ENCODE peak calls at places on chromosomes 1 and 21, in ten cellular contexts. Z is cardiac fibroblast, X is astrocyte of the spinal cord, M is astrocyte, Y is fibroblast of lung, B is progenitor cell of endocrine pancreas, C is right lobe of liver, H is nephron progenitor cell, T is cardiac muscle cell, I is SK-N-SH. Q is an unnamed sample.

GRCh38 chr1:156080598-156081173 is 1.6 kb downstream of the MEX3A start:
- DNase-seq in Z (no peak), X (no peak), M (no peak), Y (no peak), B (no peak), C (no peak), H (no peak), T (no peak), I (peak), Q (no peak)

GRCh38 chr21:45996311-45997204 is 15.0 kb downstream of the COL6A1 start:
- DNase-seq in Z (no peak), X (no peak), M (no peak), Y (no peak), B (no peak), C (peak), H (peak), T (no peak), I (no peak), Q (peak)

GRCh38 chr1:25742316-25742715 is 57.7 kb upstream of the SELENON start:
- DNase-seq in Z (no peak), X (no peak), M (no peak), Y (no peak), B (no peak), C (peak), H (no peak), T (no peak), I (no peak), Q (no peak)

GRCh38 chr1:236552901-236553300 is 29.1 kb downstream of the LGALS8 start:
- DNase-seq in Z (no peak), X (no peak), M (no peak), Y (no peak), B (no peak), C (no peak), H (no peak), T (no peak), I (no peak), Q (no peak)

GRCh38 chr21:20720623-20721022 is 277.6 kb upstream of the NCAM2 start:
- DNase-seq in Z (peak), X (peak), M (peak), Y (peak), B (no peak), C (no peak), H (no peak), T (no peak), I (no peak), Q (no peak)

GRCh38 chr1:176552217-176552974 is 89.4 kb downstream of the PAPPA2 start:
- DNase-seq in Z (no peak), X (no peak), M (no peak), Y (no peak), B (no peak), C (no peak), H (no peak), T (no peak), I (no peak), Q (no peak)

GRCh38 chr21:26061437-26061836 is 109.1 kb downstream of the APP start:
- DNase-seq in Z (peak), X (no peak), M (no peak), Y (peak), B (no peak), C (no peak), H (no peak), T (no peak), I (no peak), Q (no peak)

GRCh38 chr1:228735871-228736586 is 750 bp downstream of the RHOU start:
- DNase-seq in Z (peak), X (peak), M (no peak), Y (peak), B (peak), C (peak), H (peak), T (peak), I (no peak), Q (peak)

GRCh38 chr1:109790735-109791494 is 27.2 kb upstream of the EPS8L3 start:
- DNase-seq in Z (peak), X (no peak), M (peak), Y (peak), B (no peak), C (peak), H (no peak), T (peak), I (no peak), Q (peak)

GRCh38 chr21:42012344-42012743 is 2.2 kb upstream of the ZBTB21 start:
- DNase-seq in Z (no peak), X (no peak), M (no peak), Y (no peak), B (no peak), C (no peak), H (no peak), T (no peak), I (no peak), Q (no peak)

GRCh38 chr1:21270086-21270689 is 20.1 kb downstream of the ECE1 start:
- DNase-seq in Z (peak), X (no peak), M (no peak), Y (peak), B (peak), C (peak), H (peak), T (peak), I (peak), Q (peak)

GRCh38 chr1:99919221-99919620 is 50.6 kb upstream of the SLC35A3 start:
- DNase-seq in Z (peak), X (no peak), M (no peak), Y (no peak), B (no peak), C (no peak), H (no peak), T (no peak), I (no peak), Q (no peak)

GRCh38 chr1:52674497-52675384 is 23.4 kb downstream of the COA7 start:
- DNase-seq in Z (peak), X (no peak), M (peak), Y (no peak), B (no peak), C (no peak), H (no peak), T (peak), I (no peak), Q (no peak)

GRCh38 chr1:160576430-160576829 is 2.9 kb downstream of the CD84 start:
- DNase-seq in Z (no peak), X (no peak), M (no peak), Y (no peak), B (no peak), C (no peak), H (no peak), T (no peak), I (no peak), Q (no peak)

GRCh38 chr1:106986603-106987002 is 69.9 kb upstream of the PRMT6 start:
- DNase-seq in Z (no peak), X (no peak), M (no peak), Y (no peak), B (no peak), C (no peak), H (no peak), T (no peak), I (no peak), Q (no peak)

GRCh38 chr1:208048904-208049303 is 138.0 kb upstream of the CD34 start:
- DNase-seq in Z (no peak), X (no peak), M (no peak), Y (no peak), B (no peak), C (no peak), H (no peak), T (no peak), I (no peak), Q (no peak)

GRCh38 chr1:154730251-154730650 is 122.3 kb upstream of the ADAR start:
- DNase-seq in Z (peak), X (peak), M (peak), Y (no peak), B (no peak), C (no peak), H (no peak), T (no peak), I (no peak), Q (no peak)

GRCh38 chr1:55626326-55626725 is 411.2 kb upstream of the USP24 start:
- DNase-seq in Z (peak), X (no peak), M (no peak), Y (no peak), B (no peak), C (no peak), H (no peak), T (no peak), I (no peak), Q (no peak)

GRCh38 chr1:203364806-203365205 is 13.9 kb upstream of the FMOD start:
- DNase-seq in Z (no peak), X (no peak), M (no peak), Y (no peak), B (no peak), C (no peak), H (no peak), T (no peak), I (no peak), Q (no peak)

GRCh38 chr1:226711976-226712778 is 26.9 kb downstream of the ITPKB start:
- DNase-seq in Z (no peak), X (no peak), M (no peak), Y (no peak), B (no peak), C (no peak), H (no peak), T (no peak), I (no peak), Q (no peak)

GRCh38 chr1:85629532-85629920 is 49.0 kb downstream of the CCN1 start:
- DNase-seq in Z (peak), X (peak), M (peak), Y (peak), B (no peak), C (no peak), H (no peak), T (no peak), I (no peak), Q (no peak)

GRCh38 chr1:47424336-47424982 is 8.4 kb downstream of the FOXE3 start:
- DNase-seq in Z (peak), X (peak), M (peak), Y (peak), B (no peak), C (no peak), H (peak), T (peak), I (peak), Q (no peak)

DNA sequence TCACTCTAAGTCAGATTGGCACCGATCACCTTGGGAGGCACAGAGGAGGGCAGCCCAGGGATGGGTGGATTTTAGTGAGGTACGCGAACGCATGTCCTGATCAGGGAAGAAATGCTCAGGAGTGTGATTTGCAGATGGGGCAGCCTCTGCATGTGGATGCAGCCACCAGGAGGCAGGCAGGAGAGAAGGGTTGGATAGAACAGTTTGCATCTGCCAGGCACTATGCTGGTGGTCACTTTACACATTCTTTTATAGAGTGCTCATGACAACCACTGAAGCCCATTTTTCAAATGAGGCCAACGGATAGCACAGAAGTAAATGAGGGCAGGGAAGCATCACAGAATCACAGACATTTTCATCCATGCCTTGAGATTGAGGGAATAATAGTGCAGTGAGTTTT is 5.7 kb downstream of the LAMB3 start:
- DNase-seq in Z (peak), X (peak), M (peak), Y (peak), B (no peak), C (no peak), H (no peak), T (no peak), I (no peak), Q (no peak)
- TF ChIP-seq CTCF in Z (peak), X (peak), M (peak), Y (peak), B (peak), C (no peak), H (no peak), T (peak), I (peak), Q (no peak)

DNA sequence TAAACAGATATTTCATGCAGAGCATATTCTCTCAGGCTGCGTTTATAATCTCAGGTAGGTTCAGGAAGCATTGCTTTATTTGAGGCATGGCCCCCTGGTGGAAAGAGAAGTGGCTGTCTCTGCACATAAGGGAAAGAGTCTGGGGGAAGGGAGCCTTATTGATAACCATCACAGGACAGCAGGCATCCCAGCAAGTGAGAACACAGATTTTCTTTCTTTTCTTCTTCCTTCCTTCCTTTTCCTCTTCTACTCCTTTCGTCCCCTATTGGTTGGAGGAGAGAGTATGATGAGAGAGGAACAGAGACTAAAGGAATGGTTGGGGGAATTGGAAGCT is 21.9 kb downstream of the TSNAX start:
- DNase-seq in Z (peak), X (peak), M (no peak), Y (no peak), B (no peak), C (no peak), H (no peak), T (peak), I (peak), Q (no peak)
- TF ChIP-seq CTCF in Z (peak), X (peak), M (peak), Y (peak), B (peak), C (peak), H (peak), T (peak), I (peak), Q (no peak)

DNA sequence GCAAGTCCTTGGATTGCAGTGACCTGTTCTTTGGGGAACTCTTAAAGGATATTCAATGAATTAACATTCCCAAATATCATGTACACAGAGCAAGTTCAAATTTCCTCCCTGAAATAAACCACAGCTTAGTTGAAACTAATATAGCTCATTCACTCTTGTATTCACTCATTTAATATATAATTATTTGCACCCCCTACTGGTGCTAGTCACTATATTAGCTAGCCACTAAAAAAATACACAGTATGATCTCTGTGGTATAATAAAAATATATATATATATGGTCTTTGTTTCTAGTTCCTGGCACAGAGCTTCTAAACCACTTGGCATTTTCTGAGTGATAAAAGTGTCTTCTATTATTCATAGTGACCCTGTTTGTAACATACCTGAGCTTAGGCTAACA is 177.3 kb upstream of the LYPLAL1 start:
- DNase-seq in Z (peak), X (no peak), M (no peak), Y (peak), B (no peak), C (no peak), H (no peak), T (no peak), I (no peak), Q (no peak)
- TF ChIP-seq CTCF in Z (no peak), X (no peak), M (peak), Y (no peak), B (no peak), C (peak), H (no peak), T (peak), I (peak), Q (no peak)

GRCh38 chr1:7333094-7333493 is 438.0 kb upstream of the VAMP3 start:
- DNase-seq in Z (no peak), X (no peak), M (no peak), Y (no peak), B (no peak), C (no peak), H (no peak), T (no peak), I (no peak), Q (no peak)

GRCh38 chr1:7331926-7332535 is 439.1 kb upstream of the VAMP3 start:
- DNase-seq in Z (no peak), X (no peak), M (no peak), Y (no peak), B (no peak), C (no peak), H (no peak), T (no peak), I (no peak), Q (no peak)

GRCh38 chr1:7333576-7333975 is 437.5 kb upstream of the VAMP3 start:
- DNase-seq in Z (no peak), X (no peak), M (no peak), Y (no peak), B (no peak), C (peak), H (no peak), T (no peak), I (no peak), Q (no peak)

GRCh38 chr1:7327849-7328248 is 443.2 kb upstream of the VAMP3 start:
- DNase-seq in Z (no peak), X (no peak), M (no peak), Y (no peak), B (no peak), C (no peak), H (no peak), T (no peak), I (no peak), Q (no peak)

DNA sequence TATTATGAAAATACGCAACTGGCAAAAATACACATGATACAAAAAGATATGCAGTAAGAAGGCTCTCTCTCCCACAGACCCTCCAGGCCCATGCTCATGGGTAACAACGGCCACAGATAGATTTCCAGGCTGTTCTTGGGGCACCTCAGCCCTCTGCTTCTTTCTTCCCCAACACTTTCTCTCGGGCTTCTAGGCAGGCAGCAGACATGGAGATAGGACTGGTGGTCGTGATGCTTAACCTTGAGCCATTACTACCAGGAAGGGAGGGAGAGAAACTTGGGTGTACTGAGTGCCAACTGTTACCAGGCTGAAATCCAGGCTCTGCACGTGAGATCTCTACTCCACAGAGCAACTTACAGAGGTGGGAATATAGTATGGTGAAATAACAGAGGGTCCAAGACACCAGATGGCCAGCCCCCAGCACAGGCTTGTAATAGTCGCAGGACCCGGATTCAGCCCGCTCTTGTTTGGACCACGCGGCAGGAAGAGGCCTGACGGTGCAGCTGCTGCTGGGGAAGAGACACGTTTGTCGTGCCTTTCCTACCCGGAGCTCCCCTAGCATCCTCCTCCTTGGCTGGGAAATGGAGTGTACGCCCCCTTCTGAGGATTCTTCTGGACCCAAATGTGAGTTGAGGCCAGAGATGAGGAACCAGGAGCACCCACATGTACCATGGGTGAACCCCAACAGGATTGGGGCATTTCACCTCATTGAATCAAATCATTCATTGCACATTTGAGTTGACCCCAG is 441.1 kb upstream of the VAMP3 start:
- DNase-seq in Z (no peak), X (no peak), M (no peak), Y (no peak), B (no peak), C (no peak), H (no peak), T (no peak), I (no peak), Q (no peak)
- TF ChIP-seq CTCF in Z (no peak), X (no peak), M (no peak), Y (no peak), B (no peak), C (no peak), H (no peak), T (no peak), I (no peak), Q (no peak)

GRCh38 chr1:117621316-117621715 is 15.5 kb downstream of the TENT5C start:
- DNase-seq in Z (no peak), X (no peak), M (no peak), Y (no peak), B (no peak), C (no peak), H (no peak), T (no peak), I (no peak), Q (no peak)

GRCh38 chr1:117623141-117623540 is 17.3 kb downstream of the TENT5C start:
- DNase-seq in Z (no peak), X (no peak), M (no peak), Y (no peak), B (no peak), C (no peak), H (no peak), T (no peak), I (no peak), Q (no peak)

GRCh38 chr1:117623698-117624097 is 17.9 kb downstream of the TENT5C start:
- DNase-seq in Z (no peak), X (no peak), M (no peak), Y (no peak), B (no peak), C (no peak), H (no peak), T (no peak), I (no peak), Q (no peak)

GRCh38 chr1:117620440-117620839 is 14.6 kb downstream of the TENT5C start:
- DNase-seq in Z (no peak), X (no peak), M (no peak), Y (no peak), B (no peak), C (no peak), H (no peak), T (no peak), I (no peak), Q (no peak)

GRCh38 chr1:117622726-117623125 is 16.9 kb downstream of the TENT5C start:
- DNase-seq in Z (no peak), X (no peak), M (no peak), Y (no peak), B (no peak), C (no peak), H (no peak), T (no peak), I (no peak), Q (no peak)
- TF ChIP-seq CTCF in Z (no peak), X (peak), M (no peak), Y (no peak), B (no peak), C (no peak), H (no peak), T (peak), I (no peak), Q (no peak)

GRCh38 chr21:36640260-36641244 is 58.4 kb upstream of the SIM2 start:
- DNase-seq in Z (no peak), X (no peak), M (peak), Y (no peak), B (no peak), C (no peak), H (no peak), T (no peak), I (no peak), Q (no peak)
- TF ChIP-seq CTCF in Z (no peak), X (no peak), M (no peak), Y (no peak), B (no peak), C (no peak), H (no peak), T (no peak), I (no peak), Q (no peak)

DNA sequence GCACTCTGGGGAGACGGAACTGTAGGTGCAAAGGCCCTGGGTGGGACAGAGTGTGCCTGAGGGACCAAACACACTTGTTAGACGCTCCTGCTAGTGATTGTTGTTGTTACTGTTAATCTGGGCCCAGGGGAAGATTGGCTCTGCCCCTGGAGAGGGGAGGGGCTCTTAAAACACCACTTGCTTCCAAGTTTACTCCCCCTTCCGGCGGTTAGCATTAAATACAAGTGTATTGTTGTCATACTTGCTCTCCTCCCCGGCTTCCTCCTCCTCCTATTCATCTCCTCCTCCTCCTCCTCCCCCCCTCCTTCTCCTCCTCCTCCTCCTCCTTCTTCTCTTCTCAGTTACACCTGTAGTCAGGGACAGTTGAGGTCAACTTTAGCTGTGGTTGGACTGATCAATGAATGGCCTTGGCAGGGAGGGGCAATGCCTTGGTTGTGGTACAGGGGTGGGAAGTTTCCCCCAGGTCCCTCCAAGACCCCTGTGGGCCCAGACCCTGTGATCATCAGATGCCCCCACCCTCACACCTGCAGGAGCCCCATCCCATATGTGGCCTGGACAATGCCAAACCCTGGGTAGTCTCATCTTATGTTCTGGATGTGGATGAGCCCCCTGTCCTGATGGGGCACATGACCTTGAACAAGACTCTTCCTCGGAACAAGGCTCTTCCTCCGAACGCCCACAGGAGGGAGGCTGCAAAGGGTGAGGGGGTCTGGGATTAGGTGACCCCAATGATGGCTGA is 217.3 kb downstream of the PTPRU start:
- DNase-seq in Z (peak), X (peak), M (peak), Y (peak), B (no peak), C (no peak), H (no peak), T (peak), I (peak), Q (no peak)
- TF ChIP-seq CTCF in Z (no peak), X (peak), M (peak), Y (peak), B (peak), C (no peak), H (peak), T (peak), I (peak), Q (no peak)